ENCODE peak calls at places on chromosomes 3 and 15, in nine cellular contexts. E is head of caudate nucleus; T is activated T-cell treated with anti-CD3 and anti-CD28 coated beads for 48 hours; P is activated gamma-delta T cell treated with Interleukin-2 at 50 U/mL for 16 hours; G is lower leg skin; N is glomerular endothelial cell; Y is stimulated activated CD8-positive, alpha-beta memory T cell treated with anti-CD3 and anti-CD28 coated beads, Interleukin-7, amount 100 ng/mL, for 1 hour; M is activated CD4-positive, alpha-beta T cell treated with anti-CD3 and anti-CD28 coated beads, Interleukin-2, amount 50 U/mL, for 1 hour; V is activated T-helper 1 cell treated with Interleukin-2 at 50 U/mL for 16 hours. K is an unnamed sample.

GRCh38 chr3:49902511-49903345 is 945 bp downstream of the MST1R start:
- DNase-seq in E (no peak), T (no peak), P (no peak), G (no peak), N (no peak), Y (no peak), M (no peak), V (no peak), K (no peak)

GRCh38 chr3:195033531-195034091 is 237.3 kb downstream of the XXYLT1 start:
- DNase-seq in E (no peak), T (no peak), P (no peak), G (no peak), N (no peak), Y (no peak), M (no peak), V (no peak), K (no peak)

GRCh38 chr15:68994149-68994548 is 20.3 kb upstream of the NOX5 start:
- DNase-seq in E (no peak), T (no peak), P (no peak), G (no peak), N (no peak), Y (no peak), M (no peak), V (no peak), K (peak; percentile 71)

GRCh38 chr3:186093271-186093900 is 15.5 kb downstream of the ETV5 start:
- DNase-seq in E (no peak), T (no peak), P (no peak), G (no peak), N (no peak), Y (no peak), M (no peak), V (no peak), K (no peak)

GRCh38 chr3:88030200-88030599 is 28.6 kb downstream of the CGGBP1 start:
- DNase-seq in E (no peak), T (no peak), P (no peak), G (no peak), N (no peak), Y (no peak), M (no peak), V (no peak), K (no peak)

GRCh38 chr15:23616536-23616935 is 31.1 kb downstream of the MAGEL2 start:
- DNase-seq in E (no peak), T (no peak), P (no peak), G (no peak), N (no peak), Y (no peak), M (no peak), V (no peak), K (no peak)

GRCh38 chr3:123110953-123111615 is 44.3 kb downstream of the PDIA5 start:
- DNase-seq in E (no peak), T (no peak), P (no peak), G (no peak), N (no peak), Y (no peak), M (no peak), V (no peak), K (no peak)

GRCh38 chr3:101574388-101575156 is 592 bp downstream of the PCNP start:
- DNase-seq in E (peak; percentile 8), T (peak; percentile 43), P (peak; percentile 46), G (peak; percentile 55), N (no peak), Y (peak; percentile 19), M (peak; percentile 43), V (no peak), K (peak; percentile 45)

GRCh38 chr15:38389924-38390542 is 63.9 kb upstream of the FAM98B start:
- DNase-seq in E (peak; percentile 67), T (peak; percentile 52), P (peak; percentile 59), G (peak; percentile 63), N (no peak), Y (peak; percentile 26), M (peak; percentile 57), V (peak; percentile 18), K (peak; percentile 68)

GRCh38 chr15:100918690-100919480 is at the start of gene LRRK1:
- DNase-seq in E (no peak), T (peak; percentile 4), P (no peak), G (no peak), N (no peak), Y (no peak), M (no peak), V (no peak), K (peak; percentile 82)

GRCh38 chr3:9298236-9298635 is 48.8 kb upstream of the SRGAP3 start:
- DNase-seq in E (no peak), T (no peak), P (no peak), G (no peak), N (no peak), Y (no peak), M (no peak), V (no peak), K (peak; percentile 51)

GRCh38 chr3:124492824-124493223 is 237.4 kb upstream of the UMPS start:
- DNase-seq in E (peak; percentile 68), T (peak; percentile 1), P (no peak), G (peak; percentile 23), N (no peak), Y (no peak), M (no peak), V (no peak), K (peak; percentile 29)

GRCh38 chr3:115325539-115325938 is 178.5 kb upstream of the ZBTB20 start:
- DNase-seq in E (no peak), T (no peak), P (no peak), G (no peak), N (no peak), Y (no peak), M (no peak), V (no peak), K (peak; percentile 37)

GRCh38 chr3:108312656-108313055 is 16.3 kb downstream of the HHLA2 start:
- DNase-seq in E (no peak), T (no peak), P (no peak), G (no peak), N (no peak), Y (no peak), M (no peak), V (no peak), K (peak; percentile 33)

GRCh38 chr3:41690766-41691563 is 270.9 kb downstream of the ULK4 start:
- DNase-seq in E (no peak), T (no peak), P (no peak), G (no peak), N (no peak), Y (no peak), M (no peak), V (no peak), K (no peak)

GRCh38 chr3:38404286-38404685 is 49.4 kb upstream of the ACVR2B start:
- DNase-seq in E (no peak), T (no peak), P (no peak), G (peak; percentile 37), N (no peak), Y (no peak), M (no peak), V (no peak), K (peak; percentile 89)

GRCh38 chr3:29279276-29279675 is 1.6 kb upstream of the RBMS3 start:
- DNase-seq in E (no peak), T (no peak), P (no peak), G (no peak), N (no peak), Y (no peak), M (no peak), V (no peak), K (no peak)

GRCh38 chr3:131543714-131544113 is 40.9 kb upstream of the MRPL3 start:
- DNase-seq in E (peak; percentile 12), T (no peak), P (no peak), G (peak; percentile 44), N (peak; percentile 12), Y (no peak), M (no peak), V (no peak), K (peak; percentile 73)

GRCh38 chr15:72375501-72375845 is 341 bp downstream of the HEXA start:
- DNase-seq in E (no peak), T (no peak), P (no peak), G (peak; percentile 30), N (no peak), Y (no peak), M (no peak), V (no peak), K (no peak)

GRCh38 chr3:142319912-142320311 is 94.5 kb upstream of the GK5 start:
- DNase-seq in E (no peak), T (no peak), P (no peak), G (no peak), N (no peak), Y (no peak), M (no peak), V (no peak), K (no peak)

GRCh38 chr3:47024932-47025331 is 45.5 kb downstream of the NBEAL2 start:
- DNase-seq in E (no peak), T (no peak), P (no peak), G (no peak), N (no peak), Y (no peak), M (no peak), V (no peak), K (no peak)

GRCh38 chr3:133591271-133591742 is 17.8 kb downstream of the CDV3 start:
- DNase-seq in E (no peak), T (no peak), P (no peak), G (no peak), N (no peak), Y (no peak), M (no peak), V (no peak), K (peak; percentile 64)

GRCh38 chr3:142976621-142977398 is 13.3 kb upstream of the PAQR9 start:
- DNase-seq in E (peak; percentile 68), T (no peak), P (no peak), G (peak; percentile 58), N (peak; percentile 64), Y (no peak), M (no peak), V (no peak), K (peak; percentile 93)

K was measured in AG20443.